ENCODE peak calls at places on chromosome 5, in five cellular contexts. R is CD8-positive, alpha-beta T cell; I is kidney epithelial cell; Q is nephron progenitor cell; O is fibroblast of pulmonary artery. V is an unnamed sample.

GRCh38 chr5:569358-569867 is 42.7 kb upstream of the CEP72 start:
- DNase-seq in R (no peak), I (no peak), Q (no peak), O (no peak), V (no peak)

GRCh38 chr5:98977723-98978122 is 48.9 kb upstream of the CHD1 start:
- DNase-seq in R (no peak), I (no peak), Q (no peak), O (no peak), V (no peak)

GRCh38 chr5:174191076-174191475 is 145.6 kb downstream of the NSG2 start:
- DNase-seq in R (no peak), I (no peak), Q (no peak), O (no peak), V (no peak)

GRCh38 chr5:149005077-149005892 is 57.6 kb downstream of the SH3TC2 start:
- DNase-seq in R (no peak), I (no peak), Q (no peak), O (peak; percentile 85), V (peak; percentile 79)

GRCh38 chr5:154801083-154801482 is 45.9 kb downstream of the LARP1 start:
- DNase-seq in R (no peak), I (no peak), Q (no peak), O (peak; percentile 49), V (peak; percentile 64)

GRCh38 chr5:140202610-140203009 is 27.6 kb downstream of the CYSTM1 start:
- DNase-seq in R (no peak), I (no peak), Q (no peak), O (no peak), V (no peak)

GRCh38 chr5:172856336-172856735 is 22.3 kb downstream of the ERGIC1 start:
- DNase-seq in R (no peak), I (no peak), Q (no peak), O (no peak), V (no peak)

GRCh38 chr5:133290669-133291235 is 238.9 kb downstream of the HSPA4 start:
- DNase-seq in R (no peak), I (no peak), Q (no peak), O (no peak), V (no peak)

GRCh38 chr5:150118561-150119229 is 32.3 kb upstream of the CSF1R start:
- DNase-seq in R (no peak), I (no peak), Q (no peak), O (no peak), V (no peak)

GRCh38 chr5:43073597-43074546 is 33.8 kb upstream of the ANXA2R start:
- DNase-seq in R (peak; percentile 56), I (no peak), Q (no peak), O (peak; percentile 57), V (peak; percentile 53)

GRCh38 chr5:165559645-165560044 is 2054.2 kb downstream of the MAT2B start:
- DNase-seq in R (no peak), I (no peak), Q (no peak), O (no peak), V (no peak)

GRCh38 chr5:51378778-51379652 is 4.2 kb upstream of the ISL1 start:
- DNase-seq in R (no peak), I (no peak), Q (peak; percentile 50), O (no peak), V (peak; percentile 28)

GRCh38 chr5:119323630-119324000 is 32.2 kb upstream of the TNFAIP8 start:
- DNase-seq in R (no peak), I (no peak), Q (no peak), O (peak; percentile 52), V (peak; percentile 75)

GRCh38 chr5:122073864-122074263 is 4.2 kb downstream of the LOX start:
- DNase-seq in R (no peak), I (no peak), Q (no peak), O (no peak), V (no peak)

GRCh38 chr5:38642194-38642987 is 85.9 kb upstream of the LIFR start:
- DNase-seq in R (no peak), I (no peak), Q (no peak), O (no peak), V (no peak)

GRCh38 chr5:127561254-127561653 is 43.8 kb downstream of the PRRC1 start:
- DNase-seq in R (no peak), I (peak; percentile 50), Q (no peak), O (peak; percentile 45), V (peak; percentile 58)

GRCh38 chr5:135737701-135738563 is 96.5 kb upstream of the SLC25A48 start:
- DNase-seq in R (no peak), I (no peak), Q (no peak), O (no peak), V (no peak)

GRCh38 chr5:82597437-82597836 is 319.3 kb upstream of the RPS23 start:
- DNase-seq in R (no peak), I (no peak), Q (no peak), O (no peak), V (no peak)

GRCh38 chr5:190366-191035 is 794 bp upstream of the LRRC14B start:
- DNase-seq in R (no peak), I (no peak), Q (no peak), O (no peak), V (no peak)

GRCh38 chr5:172490739-172491461 is 36.6 kb upstream of the SH3PXD2B start:
- DNase-seq in R (no peak), I (no peak), Q (no peak), O (no peak), V (no peak)

GRCh38 chr5:150289551-150290390 is at the start of gene CAMK2A:
- DNase-seq in R (no peak), I (no peak), Q (no peak), O (no peak), V (no peak)

GRCh38 chr5:59351076-59351794 is 542.3 kb downstream of the PDE4D start:
- DNase-seq in R (no peak), I (no peak), Q (no peak), O (peak; percentile 70), V (peak; percentile 39)

GRCh38 chr5:528625-529511 is 4.6 kb upstream of the SLC9A3 start:
- DNase-seq in R (no peak), I (no peak), Q (no peak), O (no peak), V (no peak)

GRCh38 chr5:68257207-68257606 is 41.7 kb downstream of the PIK3R1 start:
- DNase-seq in R (no peak), I (no peak), Q (no peak), O (no peak), V (no peak)

GRCh38 chr5:131242728-131243255 is 21.1 kb upstream of the CDC42SE2 start:
- DNase-seq in R (no peak), I (peak; percentile 60), Q (no peak), O (peak; percentile 70), V (peak; percentile 77)

GRCh38 chr5:59275537-59276276 is 617.8 kb downstream of the PDE4D start:
- DNase-seq in R (no peak), I (peak; percentile 67), Q (peak; percentile 36), O (peak; percentile 66), V (peak; percentile 13)

GRCh38 chr5:50292735-50293394 is 148.2 kb downstream of the EMB start:
- DNase-seq in R (no peak), I (no peak), Q (no peak), O (no peak), V (no peak)

GRCh38 chr5:139246394-139246793 is 47.1 kb upstream of the MATR3 start:
- DNase-seq in R (no peak), I (no peak), Q (no peak), O (peak; percentile 57), V (peak; percentile 23)

GRCh38 chr5:180670586-180671359 is 21.4 kb upstream of the FLT4 start:
- DNase-seq in R (peak; percentile 51), I (peak; percentile 10), Q (peak; percentile 61), O (peak; percentile 55), V (peak; percentile 39)

GRCh38 chr5:150517272-150518152 is 9.6 kb downstream of the NDST1 start:
- DNase-seq in R (no peak), I (no peak), Q (no peak), O (peak; percentile 96), V (peak; percentile 98)

GRCh38 chr5:109739741-109740140 is 50.0 kb downstream of the MAN2A1 start:
- DNase-seq in R (no peak), I (peak; percentile 48), Q (no peak), O (peak; percentile 31), V (peak; percentile 33)

GRCh38 chr5:35438288-35438687 is 179.4 kb upstream of the SPEF2 start:
- DNase-seq in R (no peak), I (no peak), Q (no peak), O (no peak), V (no peak)

GRCh38 chr5:35440409-35440808 is 177.3 kb upstream of the SPEF2 start:
- DNase-seq in R (no peak), I (no peak), Q (no peak), O (no peak), V (no peak)

GRCh38 chr5:35430381-35431162 is 187.1 kb upstream of the SPEF2 start:
- DNase-seq in R (no peak), I (no peak), Q (no peak), O (no peak), V (no peak)

GRCh38 chr5:35438786-35439185 is 178.9 kb upstream of the SPEF2 start:
- DNase-seq in R (no peak), I (no peak), Q (no peak), O (no peak), V (no peak)

GRCh38 chr5:35436441-35437057 is 181.1 kb upstream of the SPEF2 start:
- DNase-seq in R (no peak), I (no peak), Q (no peak), O (peak; percentile 44), V (peak; percentile 42)
- TF ChIP-seq CTCF in R (no peak), I (peak; percentile 55), Q (peak; percentile 51), O (peak; percentile 50), V (peak; percentile 63)

DNA sequence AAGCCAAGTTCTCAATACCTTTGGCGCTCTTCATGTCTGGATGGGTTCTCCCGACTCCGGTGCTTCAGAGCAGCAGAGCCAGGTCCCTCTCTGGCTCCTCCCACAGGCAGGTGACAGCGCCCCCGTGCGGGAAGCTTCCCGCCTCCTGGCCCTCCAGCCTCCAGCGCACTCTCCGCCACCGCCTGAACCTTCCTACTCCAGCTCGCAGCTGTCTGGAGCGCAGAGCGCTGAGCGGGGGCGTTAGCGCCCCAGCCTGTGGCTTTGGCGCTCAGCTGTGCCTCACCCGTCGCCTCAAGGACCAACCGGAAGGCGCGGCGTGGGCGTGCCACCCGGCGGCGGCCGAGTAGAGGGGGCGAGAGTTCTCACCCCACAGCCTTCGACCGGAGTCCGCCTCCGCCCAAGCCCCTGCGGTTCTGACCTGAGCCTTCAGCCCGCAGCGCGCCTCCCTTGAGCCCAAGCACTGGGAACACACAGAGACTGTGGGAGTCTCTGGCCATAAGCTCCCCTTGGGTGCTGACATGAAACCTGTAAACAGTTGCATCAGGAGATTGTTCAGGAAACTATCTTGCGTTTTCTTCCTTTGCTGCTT is at the start of gene SLCO4C1:
- DNase-seq in R (peak; percentile 73), I (peak; percentile 34), Q (peak; percentile 96), O (peak; percentile 4), V (peak; percentile 8)
- TF ChIP-seq CTCF in R (peak; percentile 33), I (peak; percentile 88), Q (peak; percentile 66), O (peak; percentile 15), V (peak; percentile 26)

DNA sequence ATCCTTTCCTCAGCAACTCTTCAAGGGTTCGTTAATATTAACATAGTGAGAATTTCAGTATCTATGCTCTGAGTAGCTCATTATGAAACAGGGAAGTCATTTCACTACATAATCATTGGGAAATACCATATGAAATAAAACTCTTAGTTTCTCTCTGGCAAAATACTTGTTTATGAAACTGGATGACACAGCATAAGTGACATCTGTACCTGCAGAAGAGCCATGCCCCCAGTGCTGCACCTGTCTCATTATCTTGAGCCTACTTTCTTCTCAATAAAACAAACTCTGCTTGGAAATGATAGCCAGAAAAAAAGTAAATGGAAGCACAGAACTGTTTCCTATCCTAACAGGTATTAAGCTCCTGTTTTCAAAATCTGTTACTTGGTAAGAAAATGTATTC is 33.8 kb upstream of the OTULIN start:
- DNase-seq in R (no peak), I (no peak), Q (no peak), O (no peak), V (no peak)
- TF ChIP-seq CTCF in R (no peak), I (no peak), Q (no peak), O (no peak), V (no peak)

GRCh38 chr5:90308787-90309585 is 100.6 kb downstream of the CETN3 start:
- DNase-seq in R (no peak), I (no peak), Q (no peak), O (no peak), V (no peak)
- TF ChIP-seq CTCF in R (no peak), I (no peak), Q (no peak), O (no peak), V (no peak)